ENCODE peak calls at places on chromosomes 11 and 22, in seven cellular contexts. P is CD4-positive, CD25-positive, alpha-beta regulatory T cell; J is NCI-H1694; H is mesothelial cell of epicardium; V is NCI-H1417; K is right lobe of liver; T is colonic mucosa. A is an unnamed sample.

GRCh38 chr22:43435851-43436535 is 24.2 kb downstream of the MPPED1 start:
- DNase-seq in T (no peak), V (peak), J (peak), H (no peak), K (peak), P (no peak), A (no peak)

GRCh38 chr11:65130631-65131416 is 3.5 kb downstream of the SYVN1 start:
- DNase-seq in T (no peak), P (no peak), K (no peak), V (no peak), J (no peak), H (no peak), A (no peak)

GRCh38 chr11:76152741-76153608 is 53.3 kb downstream of the WNT11 start:
- DNase-seq in H (no peak), T (no peak), K (peak), P (peak), J (no peak), V (peak), A (peak)

GRCh38 chr11:76885390-76886097 is 24.8 kb downstream of the ACER3 start:
- DNase-seq in H (no peak), T (no peak), K (no peak), P (no peak), V (no peak), J (no peak), A (no peak)

GRCh38 chr11:88535916-88536547 is 198.5 kb upstream of the CTSC start:
- DNase-seq in T (no peak), H (no peak), J (no peak), K (no peak), V (no peak), P (peak), A (no peak)

GRCh38 chr11:12121011-12121410 is 10.6 kb downstream of the MICAL2 start:
- DNase-seq in J (no peak), K (no peak), H (no peak), V (no peak), P (no peak), T (no peak), A (no peak)

GRCh38 chr11:94583885-94584500 is 16.8 kb downstream of the PIWIL4 start:
- DNase-seq in J (no peak), K (no peak), P (no peak), H (no peak), V (no peak), T (no peak), A (no peak)

GRCh38 chr11:131025020-131025419 is 108.7 kb upstream of the SNX19 start:
- DNase-seq in J (no peak), V (peak), H (no peak), T (no peak), P (no peak), K (no peak), A (no peak)

GRCh38 chr11:87039371-87039770 is 1.6 kb downstream of the TMEM135 start:
- DNase-seq in H (no peak), P (no peak), K (no peak), J (no peak), T (no peak), V (no peak), A (no peak)

GRCh38 chr22:28976588-28976987 is 85.0 kb downstream of the C22orf31 start:
- DNase-seq in V (no peak), P (no peak), H (no peak), K (no peak), J (no peak), T (no peak), A (no peak)

A was measured in germinal center.